ENCODE peak calls at places on chromosomes 3 and 15, in nine cellular contexts. Y, J, I, H, P, T, U, K and Z are unnamed samples.
A peak's percentile ranks its signal among the peaks of the same experiment; 100 is the strongest.

GRCh38 chr3:197082871-197083270 is 53.3 kb upstream of the MELTF start:
- DNase-seq in Y (no peak), J (no peak), I (no peak), H (no peak), P (peak; percentile 38), T (no peak), U (no peak), K (peak; percentile 24), Z (no peak)

GRCh38 chr3:196997311-196997710 is 28.7 kb upstream of the PIGZ start:
- DNase-seq in Y (no peak), J (no peak), I (no peak), H (no peak), P (no peak), T (no peak), U (no peak), K (no peak), Z (no peak)

GRCh38 chr15:25455244-25455643 is 16.4 kb upstream of the UBE3A start:
- DNase-seq in Y (no peak), J (no peak), I (no peak), H (no peak), P (no peak), T (no peak), U (no peak), K (no peak), Z (no peak)

GRCh38 chr3:10420745-10421475 is 84.5 kb downstream of the ATP2B2 start:
- DNase-seq in Y (no peak), J (no peak), I (no peak), H (no peak), P (no peak), T (no peak), U (no peak), K (no peak), Z (no peak)

GRCh38 chr15:53716909-53717878 is 42.3 kb downstream of the WDR72 start:
- DNase-seq in Y (no peak), J (no peak), I (no peak), H (no peak), P (no peak), T (peak; percentile 57), U (no peak), K (peak; percentile 9), Z (peak; percentile 18)

GRCh38 chr3:37987751-37988179 is 2.8 kb upstream of the VILL start:
- DNase-seq in Y (no peak), J (no peak), I (no peak), H (no peak), P (no peak), T (no peak), U (no peak), K (peak; percentile 93), Z (no peak)

GRCh38 chr15:67110958-67111864 is 45.8 kb downstream of the SMAD3 start:
- DNase-seq in Y (no peak), J (no peak), I (no peak), H (no peak), P (no peak), T (no peak), U (peak; percentile 61), K (peak; percentile 50), Z (no peak)

GRCh38 chr3:30544811-30545210 is 61.6 kb upstream of the TGFBR2 start:
- DNase-seq in Y (no peak), J (no peak), I (peak; percentile 57), H (no peak), P (peak; percentile 44), T (peak; percentile 24), U (peak; percentile 90), K (no peak), Z (no peak)

GRCh38 chr3:97658670-97659285 is 105.8 kb upstream of the ARL6 start:
- DNase-seq in Y (no peak), J (no peak), I (peak; percentile 10), H (no peak), P (peak; percentile 54), T (peak; percentile 60), U (peak; percentile 0), K (no peak), Z (peak; percentile 38)

GRCh38 chr15:68821898-68822380 is 1.2 kb upstream of the ANP32A start:
- DNase-seq in Y (no peak), J (no peak), I (no peak), H (no peak), P (peak; percentile 58), T (peak; percentile 78), U (no peak), K (peak; percentile 81), Z (peak; percentile 64)